ENCODE peak calls at places on chromosomes 6 and 20, in seven cellular contexts. H, E, M, X, Y, B and T are unnamed samples.

GRCh38 chr6:3546121-3546520 is 89.3 kb upstream of the SLC22A23 start:
- DNase-seq in Y (no peak), M (no peak), H (no peak), B (no peak), E (no peak), X (no peak), T (no peak)

GRCh38 chr20:21146242-21146641 is 20.4 kb downstream of the KIZ start:
- DNase-seq in M (no peak), Y (no peak), E (no peak), X (no peak), B (no peak), H (no peak), T (no peak)

GRCh38 chr20:37327748-37328147 is 18.2 kb upstream of the SRC start:
- DNase-seq in E (no peak), B (no peak), M (no peak), Y (no peak), X (no peak), H (peak), T (peak)

GRCh38 chr6:13256614-13257013 is 71.7 kb downstream of the TBC1D7 start:
- DNase-seq in B (no peak), E (no peak), M (no peak), H (no peak), X (no peak), Y (no peak), T (no peak)

GRCh38 chr6:63491104-63491503 is 81.2 kb upstream of the LOC128125822 start:
- DNase-seq in X (no peak), M (no peak), Y (no peak), E (no peak), H (no peak), B (no peak), T (no peak)

GRCh38 chr20:8074931-8075330 is 55.4 kb upstream of the TMX4 start:
- DNase-seq in M (no peak), B (no peak), H (no peak), X (no peak), E (no peak), Y (no peak), T (no peak)

GRCh38 chr6:128000363-128000762 is 99.5 kb upstream of the THEMIS start:
- DNase-seq in E (no peak), B (no peak), X (no peak), Y (no peak), M (no peak), H (no peak), T (no peak)

GRCh38 chr20:3805594-3806264 is 9.6 kb downstream of the CDC25B start:
- DNase-seq in M (no peak), X (no peak), B (no peak), Y (no peak), H (no peak), E (no peak), T (no peak)

GRCh38 chr6:35592178-35592577 is 79.5 kb upstream of the TULP1 start:
- DNase-seq in Y (no peak), B (no peak), X (no peak), E (no peak), H (no peak), M (no peak), T (no peak)

GRCh38 chr20:53952528-53953096 is 117.8 kb downstream of the BCAS1 start:
- DNase-seq in Y (no peak), B (no peak), H (no peak), X (no peak), E (no peak), M (no peak), T (no peak)

GRCh38 chr20:62201173-62202082 is 18.6 kb downstream of the MTG2 start:
- DNase-seq in E (no peak), B (no peak), Y (peak), X (no peak), H (peak), M (no peak), T (no peak)